ENCODE peak calls at places on chromosome 6, in six cellular contexts. U is T-helper 2 cell; X is cardiac septum; P is activated naive CD8-positive, alpha-beta T cell treated with anti-CD3 and anti-CD28 coated beads, Interleukin-2, amount 50 U/mL, for 16 hours; A is M059J; G is bronchial epithelial cell. B is an unnamed sample.

GRCh38 chr6:9140861-9141534 is 705.7 kb upstream of the SLC35B3 start:
- DNase-seq in U (no peak), X (no peak), P (no peak), A (peak; percentile 70), G (peak; percentile 18), B (no peak)

GRCh38 chr6:4961322-4962168 is 42.3 kb downstream of the RPP40 start:
- DNase-seq in U (no peak), X (peak; percentile 46), P (no peak), A (no peak), G (no peak), B (no peak)

GRCh38 chr6:54194067-54194466 is 82.8 kb downstream of the MLIP start:
- DNase-seq in U (no peak), X (no peak), P (no peak), A (peak; percentile 62), G (peak; percentile 34), B (no peak)

GRCh38 chr6:163413054-163413344 is 1.5 kb upstream of the QKI start:
- DNase-seq in U (no peak), X (no peak), P (no peak), A (no peak), G (no peak), B (no peak)

GRCh38 chr6:127338936-127339335 is 4.5 kb downstream of the ECHDC1 start:
- DNase-seq in U (no peak), X (no peak), P (no peak), A (no peak), G (no peak), B (no peak)

GRCh38 chr6:56540950-56541600 is 101.6 kb downstream of the DST start:
- DNase-seq in U (no peak), X (no peak), P (no peak), A (peak; percentile 49), G (peak; percentile 30), B (no peak)

GRCh38 chr6:28597217-28597835 is 71.6 kb downstream of the GPX5 start:
- DNase-seq in U (no peak), X (no peak), P (no peak), A (peak; percentile 80), G (peak; percentile 50), B (no peak)

GRCh38 chr6:41584668-41585205 is 38.6 kb downstream of the FOXP4 start:
- DNase-seq in U (no peak), X (no peak), P (no peak), A (no peak), G (peak; percentile 25), B (no peak)

GRCh38 chr6:75930954-75931689 is 141.3 kb downstream of the IMPG1 start:
- DNase-seq in U (no peak), X (no peak), P (no peak), A (no peak), G (no peak), B (no peak)

GRCh38 chr6:12203001-12203400 is 87.2 kb upstream of the EDN1 start:
- DNase-seq in U (no peak), X (no peak), P (no peak), A (peak; percentile 77), G (no peak), B (no peak)

GRCh38 chr6:54737247-54737646 is 109.3 kb upstream of the FAM83B start:
- DNase-seq in U (no peak), X (no peak), P (no peak), A (peak; percentile 28), G (no peak), B (no peak)

GRCh38 chr6:35310265-35310831 is 12.7 kb downstream of the DEF6 start:
- DNase-seq in U (no peak), X (peak; percentile 46), P (no peak), A (no peak), G (no peak), B (no peak)

GRCh38 chr6:88004707-88005106 is 42.9 kb upstream of the SPACA1 start:
- DNase-seq in U (no peak), X (no peak), P (no peak), A (no peak), G (peak; percentile 29), B (no peak)

GRCh38 chr6:40532349-40533028 is 54.7 kb downstream of the LRFN2 start:
- DNase-seq in U (no peak), X (no peak), P (no peak), A (no peak), G (no peak), B (no peak)

GRCh38 chr6:91708534-91708933 is 1121.7 kb upstream of the MAP3K7 start:
- DNase-seq in U (no peak), X (no peak), P (no peak), A (peak; percentile 20), G (peak; percentile 61), B (no peak)

GRCh38 chr6:81747327-81747726 is 5.2 kb downstream of the TENT5A start:
- DNase-seq in U (no peak), X (no peak), P (no peak), A (no peak), G (no peak), B (no peak)

GRCh38 chr6:7706269-7706668 is 19.6 kb upstream of the BMP6 start:
- DNase-seq in U (no peak), X (no peak), P (no peak), A (no peak), G (no peak), B (no peak)

GRCh38 chr6:16137451-16137801 is 8.5 kb downstream of the MYLIP start:
- DNase-seq in U (no peak), X (no peak), P (no peak), A (no peak), G (no peak), B (no peak)